ENCODE peak calls at places on chromosomes 11 and 22, in four cellular contexts. S is dorsolateral prefrontal cortex, D is psoas muscle, F is caudate nucleus. K is an unnamed sample.

GRCh38 chr22:38347944-38348750 is 30.9 kb upstream of the CSNK1E start:
- DNase-seq in S (peak; percentile 29), D (no peak), F (no peak), K (no peak)

GRCh38 chr11:109073032-109073822 is 348.8 kb upstream of the C11orf87 start:
- DNase-seq in S (no peak), D (no peak), F (no peak), K (no peak)

GRCh38 chr22:49930596-49931412 is 12.4 kb downstream of the CRELD2 start:
- DNase-seq in S (peak; percentile 79), D (peak; percentile 83), F (peak; percentile 13), K (peak; percentile 39)

GRCh38 chr11:79060534-79060933 is 380.3 kb downstream of the TENM4 start:
- DNase-seq in S (no peak), D (no peak), F (no peak), K (no peak)

GRCh38 chr11:120482149-120482548 is 29.4 kb upstream of the GRIK4 start:
- DNase-seq in S (no peak), D (no peak), F (no peak), K (no peak)

GRCh38 chr11:31487848-31488247 is 21.6 kb downstream of the IMMP1L start:
- DNase-seq in S (no peak), D (no peak), F (no peak), K (no peak)

GRCh38 chr22:23119492-23120414 is 22.0 kb downstream of the RSPH14 start:
- DNase-seq in S (no peak), D (peak; percentile 39), F (no peak), K (no peak)

GRCh38 chr22:37329239-37330140 is 47.2 kb downstream of the CYTH4 start:
- DNase-seq in S (no peak), D (no peak), F (no peak), K (no peak)

GRCh38 chr11:6298605-6299004 is 21.7 kb downstream of the CAVIN3 start:
- DNase-seq in S (no peak), D (peak; percentile 64), F (no peak), K (no peak)

GRCh38 chr11:47348859-47349258 is 3.6 kb downstream of the MYBPC3 start:
- DNase-seq in S (no peak), D (no peak), F (no peak), K (no peak)

GRCh38 chr11:9566561-9567063 is 6.9 kb upstream of the WEE1 start:
- DNase-seq in S (no peak), D (no peak), F (no peak), K (no peak)

GRCh38 chr11:130068546-130068985 is 1.1 kb upstream of the APLP2 start:
- DNase-seq in S (no peak), D (no peak), F (peak; percentile 49), K (no peak)

GRCh38 chr11:57432714-57433163 is 5.8 kb upstream of the SLC43A3 start:
- DNase-seq in S (no peak), D (no peak), F (no peak), K (no peak)

GRCh38 chr11:45252134-45252856 is 33.8 kb downstream of the SYT13 start:
- DNase-seq in S (no peak), D (peak; percentile 78), F (no peak), K (no peak)

GRCh38 chr11:45092901-45093760 is 53.3 kb upstream of the PRDM11 start:
- DNase-seq in S (no peak), D (no peak), F (no peak), K (no peak)

GRCh38 chr11:819943-820649 is 1.4 kb downstream of the PNPLA2 start:
- DNase-seq in S (no peak), D (peak; percentile 93), F (peak; percentile 39), K (peak; percentile 35)

GRCh38 chr11:75560644-75561043 is 1.4 kb upstream of the SERPINH1 start:
- DNase-seq in S (no peak), D (no peak), F (no peak), K (no peak)

GRCh38 chr22:38793721-38794466 is at the start of gene DNAL4:
- DNase-seq in S (peak; percentile 96), D (peak; percentile 96), F (peak; percentile 62), K (peak; percentile 90)

DNA sequence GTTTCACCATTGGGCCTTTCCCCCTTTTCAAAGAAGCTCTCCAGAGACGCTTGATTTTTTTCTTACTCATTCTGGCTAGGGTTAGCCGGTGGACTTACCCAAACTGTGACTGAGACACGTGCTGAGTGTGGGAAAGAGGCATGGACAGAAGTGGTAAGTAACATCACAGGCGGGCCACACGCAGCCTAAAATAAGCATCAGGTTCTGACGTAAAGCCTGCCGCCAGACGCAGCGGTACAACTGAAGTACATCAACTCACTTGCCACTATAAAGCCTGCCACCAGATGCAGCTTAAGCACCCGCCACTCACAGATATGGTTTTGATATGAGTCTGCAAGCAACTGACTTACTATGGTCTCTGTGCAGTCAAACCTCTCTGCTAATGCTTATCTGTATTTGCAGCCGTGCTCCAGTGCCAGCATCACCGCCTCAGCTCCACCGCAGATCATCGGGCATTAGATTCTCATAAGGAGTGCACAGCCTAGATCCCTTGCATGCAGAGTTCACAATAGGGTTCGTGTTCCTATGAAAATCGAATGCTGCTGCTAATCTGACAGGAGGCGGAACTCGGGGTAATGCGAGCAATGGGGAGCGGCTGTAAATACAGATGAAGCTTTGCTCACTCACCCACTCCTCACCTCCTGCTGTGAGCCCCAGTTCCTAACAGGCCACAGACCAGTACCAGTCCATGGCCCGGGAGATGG is 58.8 kb downstream of the PHF21B start:
- DNase-seq in S (no peak), D (no peak), F (no peak), K (no peak)
- H3K27ac ChIP-seq in S (no peak overlapping the region), D (no peak overlapping the region), F (no peak overlapping the region), K (no peak overlapping the region)

GRCh38 chr22:27669798-27670599 is 131.6 kb downstream of the MN1 start:
- DNase-seq in S (no peak), D (no peak), F (no peak), K (no peak)
- H3K27ac ChIP-seq in S (no peak overlapping the region), D (peak overlapping the region; percentile 88), F (no peak overlapping the region), K (no peak overlapping the region)

GRCh38 chr11:34380696-34381095 is 22.9 kb upstream of the ABTB2 start:
- DNase-seq in S (no peak), D (no peak), F (no peak), K (no peak)

GRCh38 chr11:34381775-34382174 is 24.0 kb upstream of the ABTB2 start:
- DNase-seq in S (no peak), D (no peak), F (no peak), K (no peak)

GRCh38 chr11:34373727-34374126 is 15.9 kb upstream of the ABTB2 start:
- DNase-seq in S (no peak), D (no peak), F (no peak), K (no peak)

GRCh38 chr11:34379081-34379480 is 21.3 kb upstream of the ABTB2 start:
- DNase-seq in S (no peak), D (no peak), F (no peak), K (no peak)

GRCh38 chr11:34379539-34379938 is 21.7 kb upstream of the ABTB2 start:
- DNase-seq in S (no peak), D (no peak), F (no peak), K (no peak)
- H3K27ac ChIP-seq in S (no peak overlapping the region), D (no peak overlapping the region), F (no peak overlapping the region), K (no peak overlapping the region)

DNA sequence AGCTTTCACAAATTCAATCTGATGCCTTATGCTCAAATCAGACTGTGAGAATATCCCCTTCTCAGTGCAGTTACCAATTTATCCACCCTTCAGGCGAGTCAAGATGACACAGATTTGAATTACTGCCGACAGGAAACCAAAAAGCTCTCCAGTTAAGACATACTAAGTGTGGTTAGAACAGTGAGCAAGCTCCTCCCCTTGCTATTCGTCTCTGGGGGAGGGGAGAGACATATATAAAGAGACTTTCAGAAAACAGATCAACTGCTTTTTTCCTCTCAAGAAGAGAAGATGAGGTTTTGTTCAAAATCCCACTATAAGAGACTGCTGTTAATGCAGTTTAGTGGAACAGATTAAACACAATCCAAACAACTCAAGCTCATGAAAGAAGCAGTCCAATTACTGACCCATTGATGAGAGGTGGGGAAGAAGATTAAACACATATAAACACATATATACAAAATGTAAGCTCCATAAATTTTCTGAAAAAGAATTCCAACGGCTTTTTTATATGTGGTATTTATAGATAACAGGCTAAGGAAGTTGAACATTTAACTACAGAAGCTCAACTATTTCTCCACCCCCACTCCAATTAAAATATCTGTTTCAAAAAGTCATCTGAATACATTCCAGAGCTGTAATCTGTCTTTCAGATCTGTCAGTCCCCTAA is 102.7 kb downstream of the MRTFA start:
- DNase-seq in S (no peak), D (no peak), F (no peak), K (no peak)
- H3K27ac ChIP-seq in S (peak overlapping the region; percentile 11), D (peak overlapping the region; percentile 56), F (peak overlapping the region; percentile 54), K (no peak overlapping the region)

DNA sequence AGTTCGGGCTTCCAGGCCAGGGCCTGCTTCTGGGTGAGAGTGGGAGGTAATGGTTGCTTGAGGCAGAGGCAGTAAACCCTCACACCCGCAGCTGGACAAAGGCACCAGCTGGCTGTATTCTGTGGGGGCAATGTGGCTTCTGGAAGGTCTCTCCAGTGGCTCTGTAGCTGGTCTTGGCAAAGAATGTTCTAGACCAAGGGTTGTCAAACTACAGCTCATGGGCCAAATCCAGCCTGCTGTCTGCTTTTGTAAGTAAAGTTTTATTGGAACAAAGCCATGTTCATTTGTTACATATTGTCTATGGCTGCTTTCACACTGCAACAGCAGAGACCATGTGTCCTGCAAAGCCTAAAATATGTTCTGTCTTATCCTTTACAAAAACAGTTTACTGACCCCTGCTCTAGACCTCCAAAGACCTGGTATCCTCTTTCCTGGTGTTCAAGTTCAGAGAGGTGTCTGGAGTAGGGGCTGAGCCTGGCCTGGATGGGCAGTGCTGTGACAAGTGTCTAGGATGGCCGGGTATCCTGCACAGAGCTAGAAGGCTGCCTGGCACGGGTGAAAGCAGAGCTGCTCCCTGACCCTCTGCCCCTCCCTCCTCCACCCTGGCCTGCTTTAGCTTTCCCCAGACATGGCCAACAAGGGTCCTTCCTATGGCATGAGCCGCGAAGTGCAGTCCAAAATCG is 3.4 kb downstream of the TAGLN start:
- DNase-seq in S (no peak), D (no peak), F (no peak), K (no peak)
- H3K27ac ChIP-seq in S (peak overlapping the region; percentile 29), D (peak overlapping the region; percentile 25), F (no peak overlapping the region), K (no peak overlapping the region)

GRCh38 chr22:31446208-31446607 is 43.4 kb downstream of the EIF4ENIF1 start:
- DNase-seq in S (no peak), D (no peak), F (no peak), K (no peak)
- H3K27ac ChIP-seq in S (no peak overlapping the region), D (no peak overlapping the region), F (no peak overlapping the region), K (no peak overlapping the region)

K was measured in substantia nigra.